ENCODE peak calls at places on chromosomes 5 and 9, in nine cellular contexts. V is globus pallidus, W is midbrain, O is progenitor cell of endocrine pancreas, Z is kidney tubule cell, B is LHCN-M2, E is aorta, S is WERI-Rb-1, L is NCI-H1105. M is an unnamed sample.

GRCh38 chr9:112881366-112881765 is 9.3 kb downstream of the SLC46A2 start:
- DNase-seq in B (peak; percentile 84), Z (peak; percentile 46), O (no peak), S (no peak), W (no peak), L (no peak), E (no peak), V (no peak), M (no peak)

GRCh38 chr9:128733256-128733655 is 9.3 kb upstream of the ZDHHC12 start:
- DNase-seq in W (peak; percentile 44), B (peak; percentile 85), V (peak; percentile 55), E (no peak), L (peak; percentile 87), S (peak; percentile 98), O (peak; percentile 63), Z (peak; percentile 91), M (peak; percentile 18)

GRCh38 chr5:159286420-159287035 is 23.4 kb downstream of the UBLCP1 start:
- DNase-seq in E (no peak), Z (peak; percentile 27), L (peak; percentile 26), V (peak; percentile 31), O (no peak), S (peak; percentile 16), B (peak; percentile 41), W (peak; percentile 67), M (no peak)

GRCh38 chr9:116594552-116594951 is 92.6 kb upstream of the TRIM32 start:
- DNase-seq in W (no peak), E (no peak), Z (peak; percentile 93), S (no peak), L (no peak), O (no peak), V (no peak), B (peak; percentile 92), M (no peak)

GRCh38 chr5:125416055-125416454 is 669.6 kb upstream of the ZNF608 start:
- DNase-seq in L (no peak), B (no peak), Z (no peak), E (no peak), O (no peak), W (no peak), S (no peak), V (no peak), M (no peak)

GRCh38 chr5:34930527-34930844 is 1.1 kb downstream of the DNAJC21 start:
- DNase-seq in W (no peak), L (no peak), E (no peak), Z (peak; percentile 29), B (peak; percentile 8), O (no peak), V (no peak), S (no peak), M (no peak)

GRCh38 chr9:110835859-110836271 is 167.3 kb downstream of the MUSK start:
- DNase-seq in Z (no peak), W (no peak), O (no peak), B (peak; percentile 51), V (no peak), L (no peak), S (no peak), E (no peak), M (no peak)

GRCh38 chr5:158812381-158812780 is 287.3 kb downstream of the EBF1 start:
- DNase-seq in E (no peak), L (no peak), W (no peak), B (no peak), Z (no peak), S (no peak), O (no peak), V (no peak), M (no peak)

GRCh38 chr5:109656829-109657228 is 32.9 kb upstream of the MAN2A1 start:
- DNase-seq in E (peak; percentile 73), B (peak; percentile 98), S (no peak), O (no peak), Z (peak; percentile 86), W (no peak), L (no peak), V (peak; percentile 70), M (no peak)

GRCh38 chr5:88952344-88952743 is 69.4 kb upstream of the MEF2C start:
- DNase-seq in S (no peak), B (peak; percentile 77), O (no peak), V (no peak), E (no peak), Z (peak; percentile 31), L (peak; percentile 88), W (no peak), M (no peak)

GRCh38 chr9:77307166-77307565 is 129.8 kb downstream of the VPS13A start:
- DNase-seq in O (no peak), Z (no peak), B (no peak), E (no peak), S (no peak), L (no peak), W (no peak), V (no peak), M (no peak)

GRCh38 chr9:135217836-135218235 is 130.4 kb downstream of the OLFM1 start:
- DNase-seq in Z (no peak), E (peak; percentile 58), V (no peak), O (no peak), B (no peak), L (no peak), W (no peak), S (peak; percentile 6), M (no peak)

GRCh38 chr5:72226950-72227349 is 93.1 kb downstream of the MRPS27 start:
- DNase-seq in S (peak; percentile 82), Z (no peak), W (peak; percentile 18), L (no peak), E (no peak), B (no peak), V (peak; percentile 73), O (no peak), M (no peak)

GRCh38 chr9:16787724-16788123 is 82.7 kb downstream of the BNC2 start:
- DNase-seq in L (no peak), Z (peak; percentile 18), O (no peak), S (no peak), W (no peak), E (no peak), V (no peak), B (peak; percentile 59), M (no peak)

GRCh38 chr5:66144799-66145390 is 795 bp downstream of the SREK1 start:
- DNase-seq in L (no peak), V (no peak), B (peak; percentile 71), E (no peak), Z (no peak), S (no peak), O (no peak), W (peak; percentile 91), M (no peak)

GRCh38 chr5:149153751-149154610 is 12.7 kb downstream of the ABLIM3 start:
- DNase-seq in B (peak; percentile 75), S (no peak), V (no peak), L (no peak), O (no peak), E (no peak), Z (peak; percentile 86), W (no peak), M (peak; percentile 78)

M was measured in DMS79 treated with DMSO at 0.1 percent for 48 hours.